ENCODE peak calls at places on chromosome 10, in six cellular contexts. P is HCT116, Q is GM12878, N is H1, C is K562, M is HepG2. T is an unnamed sample.

GRCh38 chr10:29470355-29470705 is 164.4 kb downstream of the SVIL start:
- DNase-seq in P (no peak), Q (no peak), N (peak), C (peak), M (no peak), T (peak)

GRCh38 chr10:58266826-58267712 is 625 bp downstream of the IPMK start:
- DNase-seq in P (no peak), Q (no peak), N (no peak), C (peak), M (peak), T (peak)

GRCh38 chr10:71429929-71430328 is 33.2 kb downstream of the CDH23 start:
- DNase-seq in P (no peak), Q (no peak), N (no peak), C (peak), M (no peak), T (peak)

GRCh38 chr10:118330295-118331076 is 11.6 kb downstream of the FAM204A start:
- DNase-seq in P (no peak), Q (no peak), N (no peak), C (no peak), M (no peak), T (no peak)

GRCh38 chr10:97888641-97889262 is 39.1 kb downstream of the GOLGA7B start:
- DNase-seq in P (peak), Q (no peak), N (peak), C (peak), M (no peak), T (no peak)

GRCh38 chr10:49365675-49366415 is 30.0 kb downstream of the DRGX start:
- DNase-seq in P (no peak), Q (no peak), N (no peak), C (no peak), M (no peak), T (no peak)

GRCh38 chr10:49597426-49598163 is 12.5 kb upstream of the SLC18A3 start:
- DNase-seq in P (no peak), Q (no peak), N (no peak), C (no peak), M (no peak), T (no peak)

GRCh38 chr10:667096-667495 is 22.4 kb downstream of the DIP2C start:
- DNase-seq in P (no peak), Q (no peak), N (no peak), C (no peak), M (no peak), T (no peak)

GRCh38 chr10:129161184-129161583 is 305.9 kb upstream of the MGMT start:
- DNase-seq in P (no peak), Q (no peak), N (peak), C (no peak), M (no peak), T (peak)

GRCh38 chr10:104067525-104067924 is 18.2 kb downstream of the COL17A1 start:
- DNase-seq in P (no peak), Q (no peak), N (no peak), C (no peak), M (no peak), T (peak)

GRCh38 chr10:89591796-89592271 is 53.2 kb downstream of the PANK1 start:
- DNase-seq in P (no peak), Q (no peak), N (no peak), C (no peak), M (no peak), T (no peak)

GRCh38 chr10:119652361-119652760 is 1.2 kb downstream of the BAG3 start:
- DNase-seq in P (peak), Q (no peak), N (no peak), C (no peak), M (peak), T (no peak)

GRCh38 chr10:36671607-36672006 is 453.8 kb upstream of the ANKRD30A start:
- DNase-seq in P (no peak), Q (no peak), N (no peak), C (no peak), M (no peak), T (no peak)

GRCh38 chr10:7576340-7576739 is 90.4 kb downstream of the ITIH5 start:
- DNase-seq in P (no peak), Q (no peak), N (no peak), C (no peak), M (no peak), T (no peak)

GRCh38 chr10:110919971-110920881 is 822 bp downstream of the SHOC2 start:
- DNase-seq in P (no peak), Q (peak), N (no peak), C (no peak), M (no peak), T (peak)

GRCh38 chr10:6706725-6707124 is 126.6 kb upstream of the PRKCQ start:
- DNase-seq in P (no peak), Q (no peak), N (no peak), C (no peak), M (peak), T (no peak)

GRCh38 chr10:60827791-60828488 is 49.7 kb downstream of the CDK1 start:
- DNase-seq in P (no peak), Q (no peak), N (no peak), C (no peak), M (peak), T (no peak)

GRCh38 chr10:62844280-62845011 is 28.3 kb upstream of the EGR2 start:
- DNase-seq in P (no peak), Q (no peak), N (no peak), C (no peak), M (no peak), T (no peak)

GRCh38 chr10:89540550-89540949 is 5.2 kb upstream of the SLC16A12 start:
- DNase-seq in P (no peak), Q (no peak), N (no peak), C (no peak), M (no peak), T (no peak)

GRCh38 chr10:121049923-121050322 is 198.8 kb downstream of the WDR11 start:
- DNase-seq in P (no peak), Q (no peak), N (no peak), C (no peak), M (no peak), T (no peak)

GRCh38 chr10:21125471-21126228 is 228.5 kb upstream of the NEBL start:
- DNase-seq in P (no peak), Q (no peak), N (no peak), C (no peak), M (no peak), T (no peak)

GRCh38 chr10:110708776-110709443 is 64.8 kb downstream of the RBM20 start:
- DNase-seq in P (no peak), Q (no peak), N (no peak), C (no peak), M (no peak), T (no peak)

GRCh38 chr10:84401838-84402611 is 73.6 kb downstream of the CCSER2 start:
- DNase-seq in P (no peak), Q (no peak), N (no peak), C (no peak), M (no peak), T (no peak)

GRCh38 chr10:124867304-124867703 is 65.7 kb downstream of the ABRAXAS2 start:
- DNase-seq in P (no peak), Q (no peak), N (no peak), C (no peak), M (no peak), T (peak)

GRCh38 chr10:97517778-97518561 is 19.2 kb downstream of the UBTD1 start:
- DNase-seq in P (peak), Q (no peak), N (no peak), C (no peak), M (no peak), T (no peak)

GRCh38 chr10:86815035-86815617 is 58.7 kb downstream of the BMPR1A start:
- DNase-seq in P (no peak), Q (no peak), N (no peak), C (no peak), M (no peak), T (no peak)

GRCh38 chr10:14665304-14665703 is 109.4 kb downstream of the FAM107B start:
- DNase-seq in P (no peak), Q (no peak), N (no peak), C (no peak), M (no peak), T (no peak)

GRCh38 chr10:35012781-35013180 is 77.4 kb downstream of the CUL2 start:
- DNase-seq in P (no peak), Q (no peak), N (no peak), C (no peak), M (no peak), T (peak)

GRCh38 chr10:23439920-23440875 is 1.3 kb downstream of the OTUD1 start:
- DNase-seq in P (no peak), Q (no peak), N (no peak), C (no peak), M (no peak), T (peak)

GRCh38 chr10:99403674-99404073 is 26.8 kb downstream of the GOT1 start:
- DNase-seq in P (no peak), Q (no peak), N (no peak), C (no peak), M (no peak), T (no peak)

GRCh38 chr10:127694580-127695193 is 42.3 kb upstream of the FOXI2 start:
- DNase-seq in P (peak), Q (no peak), N (peak), C (peak), M (peak), T (peak)

GRCh38 chr10:67015225-67015624 is 89.4 kb downstream of the LRRTM3 start:
- DNase-seq in P (no peak), Q (no peak), N (no peak), C (no peak), M (no peak), T (no peak)
- TF ChIP-seq ATF3 in P (no peak), Q (no peak), N (no peak), C (no peak), M (no peak), T (no peak)

GRCh38 chr10:10528563-10528910 is 489.1 kb upstream of the CELF2 start:
- DNase-seq in P (no peak), Q (no peak), N (no peak), C (no peak), M (no peak), T (no peak)

GRCh38 chr10:10532274-10532673 is 485.4 kb upstream of the CELF2 start:
- DNase-seq in P (no peak), Q (no peak), N (no peak), C (no peak), M (no peak), T (no peak)

GRCh38 chr10:10526846-10527245 is 490.8 kb upstream of the CELF2 start:
- DNase-seq in P (no peak), Q (no peak), N (no peak), C (no peak), M (no peak), T (no peak)

GRCh38 chr10:10530313-10530712 is 487.4 kb upstream of the CELF2 start:
- DNase-seq in P (no peak), Q (no peak), N (no peak), C (no peak), M (no peak), T (no peak)

DNA sequence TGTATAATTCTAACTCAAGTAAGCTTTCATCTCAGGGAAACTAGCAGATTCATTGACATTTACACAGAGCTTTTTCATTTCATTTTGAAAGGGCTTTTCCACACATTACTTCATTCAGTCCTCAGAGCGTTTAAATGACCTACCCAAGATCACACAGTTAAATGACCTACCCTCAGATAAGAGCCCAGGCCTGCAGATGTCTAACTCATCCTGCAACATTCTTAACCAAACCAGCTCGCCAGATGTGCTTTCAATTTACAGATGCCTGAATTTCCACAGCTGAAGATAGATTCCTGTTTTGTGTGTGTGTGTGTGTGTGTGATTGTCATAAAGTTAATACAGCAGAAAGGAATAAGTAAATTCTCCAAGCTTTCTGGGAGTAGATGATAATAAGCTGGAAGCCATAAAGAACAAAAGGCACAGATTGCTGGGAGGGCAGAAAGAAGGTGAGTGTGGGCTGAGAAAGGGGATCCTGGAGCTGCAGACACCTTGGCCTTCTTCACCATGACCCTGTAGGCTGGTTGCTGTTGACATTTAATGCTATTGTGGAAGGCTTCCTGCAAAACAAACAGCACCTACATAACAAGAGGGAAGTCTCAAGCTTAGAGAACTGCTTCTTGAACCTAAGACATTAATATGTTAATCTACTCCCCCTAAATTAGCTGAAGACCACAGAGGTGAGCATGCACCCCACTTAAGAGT is 489.7 kb upstream of the CELF2 start:
- DNase-seq in P (no peak), Q (no peak), N (no peak), C (no peak), M (no peak), T (no peak)
- TF ChIP-seq ATF3 in P (no peak), Q (no peak), N (no peak), C (no peak), M (no peak), T (no peak)

GRCh38 chr10:69802424-69803161 is 887 bp downstream of the COL13A1 start:
- DNase-seq in P (no peak), Q (no peak), N (no peak), C (no peak), M (no peak), T (peak)

GRCh38 chr10:69800109-69800508 is 1.6 kb upstream of the COL13A1 start:
- DNase-seq in P (peak), Q (no peak), N (no peak), C (peak), M (peak), T (peak)

GRCh38 chr10:69800665-69801064 is 1.0 kb upstream of the COL13A1 start:
- DNase-seq in P (no peak), Q (no peak), N (no peak), C (no peak), M (no peak), T (no peak)

GRCh38 chr10:69801434-69802315 is at the start of gene COL13A1:
- DNase-seq in P (peak), Q (no peak), N (peak), C (peak), M (no peak), T (peak)

DNA sequence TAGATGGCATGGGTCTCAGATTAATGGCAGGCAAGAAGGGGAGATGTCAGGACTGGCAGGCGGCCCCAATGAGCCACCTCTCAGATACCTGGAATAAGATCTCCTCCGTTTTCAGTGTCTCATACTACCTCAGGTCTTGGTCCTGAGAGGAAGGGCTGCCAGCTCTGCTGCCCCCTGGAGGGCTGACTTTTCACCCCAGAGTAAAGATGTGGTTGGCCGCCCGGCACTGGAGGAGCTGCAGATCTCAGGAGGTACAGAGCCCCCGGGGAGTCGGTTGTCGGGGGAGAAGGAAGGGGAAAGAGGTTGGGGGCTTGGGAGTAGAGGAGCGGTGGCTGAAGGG is 642 bp upstream of the COL13A1 start:
- DNase-seq in P (peak), Q (no peak), N (no peak), C (peak), M (peak), T (peak)
- TF ChIP-seq ATF3 in P (no peak), Q (no peak), N (no peak), C (no peak), M (no peak), T (no peak)

GRCh38 chr10:46257099-46257498 is 29.7 kb upstream of the ANTXRL start:
- DNase-seq in P (no peak), Q (no peak), N (no peak), C (no peak), M (no peak), T (no peak)
- TF ChIP-seq ATF3 in P (no peak), Q (no peak), N (no peak), C (no peak), M (no peak), T (no peak)

DNA sequence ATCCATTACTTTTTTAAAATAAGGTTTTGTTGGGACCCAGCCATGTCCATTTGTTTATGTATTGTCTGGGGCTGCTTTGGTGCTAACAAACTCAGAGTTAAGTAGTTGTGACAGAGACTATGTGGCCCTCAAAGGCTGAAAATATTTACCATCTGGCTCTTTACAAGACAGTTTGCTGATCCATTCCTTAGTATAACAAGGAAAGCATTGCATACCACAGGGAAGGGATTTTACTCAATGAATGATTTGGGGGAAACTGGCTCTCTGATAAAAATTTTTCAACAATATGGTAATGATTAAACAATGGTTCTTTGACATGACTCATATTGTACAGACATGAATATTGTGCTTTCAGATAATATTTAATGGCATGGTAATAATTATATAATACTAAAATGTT is 738.1 kb downstream of the KCNMA1 start:
- DNase-seq in P (no peak), Q (no peak), N (no peak), C (no peak), M (no peak), T (no peak)
- TF ChIP-seq ATF3 in P (no peak), Q (no peak), N (no peak), C (no peak), M (no peak), T (no peak)

T was measured in WTC11.